ENCODE peak calls at places on chromosomes 1 and 21, in six cellular contexts. C, P, F, T, V and M are unnamed samples.

GRCh38 chr1:82260051-82260450 is 459.3 kb downstream of the ADGRL2 start:
- DNase-seq in C (no peak), P (no peak), F (no peak), T (no peak), V (no peak), M (no peak)

GRCh38 chr1:29248409-29248808 is 12.1 kb downstream of the PTPRU start:
- DNase-seq in C (no peak), P (no peak), F (no peak), T (no peak), V (no peak), M (no peak)

GRCh38 chr1:100354971-100355394 is 2.7 kb downstream of the CDC14A start:
- DNase-seq in C (peak; percentile 51), P (no peak), F (peak; percentile 66), T (peak; percentile 70), V (no peak), M (peak; percentile 35)

GRCh38 chr1:66143661-66144060 is 351.0 kb downstream of the PDE4B start:
- DNase-seq in C (no peak), P (no peak), F (no peak), T (no peak), V (no peak), M (no peak)

GRCh38 chr21:18245493-18245967 is 897 bp downstream of the CHODL start:
- DNase-seq in C (no peak), P (no peak), F (peak; percentile 39), T (peak; percentile 0), V (no peak), M (no peak)

GRCh38 chr1:226060976-226061792 is 1.3 kb upstream of the H3-3A start:
- DNase-seq in C (no peak), P (no peak), F (no peak), T (no peak), V (no peak), M (no peak)

GRCh38 chr1:17112496-17113236 is 6.6 kb downstream of the PADI2 start:
- DNase-seq in C (no peak), P (no peak), F (no peak), T (no peak), V (no peak), M (no peak)

GRCh38 chr21:21111309-21111920 is 113.2 kb downstream of the NCAM2 start:
- DNase-seq in C (no peak), P (no peak), F (no peak), T (no peak), V (no peak), M (no peak)

GRCh38 chr1:151508721-151509292 is 2.4 kb upstream of the CGN start:
- DNase-seq in C (peak; percentile 98), P (no peak), F (no peak), T (peak; percentile 23), V (no peak), M (no peak)

GRCh38 chr1:221435510-221435909 is 306.4 kb downstream of the DUSP10 start:
- DNase-seq in C (peak; percentile 46), P (no peak), F (peak; percentile 17), T (peak; percentile 62), V (no peak), M (peak; percentile 77)

GRCh38 chr1:156495401-156496140 is 5.0 kb downstream of the MEF2D start:
- DNase-seq in C (no peak), P (no peak), F (no peak), T (no peak), V (no peak), M (no peak)
- H4K20me1 ChIP-seq in C (no peaks in the 10 kb centered on the region), P (peaks cover 2% of the 10 kb centered on the region), F (peaks cover 76% of the 10 kb centered on the region), T (peaks cover 5% of the 10 kb centered on the region), V (no peaks in the 10 kb centered on the region), M (no peaks in the 10 kb centered on the region)

GRCh38 chr1:2001773-2002411 is 1.7 kb downstream of the CFAP74 start:
- DNase-seq in C (peak; percentile 22), P (no peak), F (no peak), T (no peak), V (no peak), M (no peak)

GRCh38 chr1:2000432-2000831 is 3.2 kb downstream of the CFAP74 start:
- DNase-seq in C (no peak), P (no peak), F (no peak), T (no peak), V (no peak), M (no peak)

GRCh38 chr1:2000850-2001249 is 2.7 kb downstream of the CFAP74 start:
- DNase-seq in C (no peak), P (no peak), F (no peak), T (no peak), V (no peak), M (no peak)

GRCh38 chr1:2004867-2005266 is 1.3 kb upstream of the CFAP74 start:
- DNase-seq in C (no peak), P (no peak), F (no peak), T (no peak), V (no peak), M (no peak)

GRCh38 chr1:2003564-2004131 is at the start of gene CFAP74:
- DNase-seq in C (peak; percentile 53), P (peak; percentile 56), F (peak; percentile 34), T (peak; percentile 54), V (no peak), M (no peak)
- TF ChIP-seq EZH2 in C (no peak), P (no peak), F (no peak), T (no peak), V (no peak), M (no peak)

GRCh38 chr1:244450597-244451538 is 841 bp downstream of the ADSS2 start:
- DNase-seq in C (no peak), P (no peak), F (peak; percentile 36), T (peak; percentile 77), V (no peak), M (peak; percentile 73)
- H3K9me3 ChIP-seq in C (no peaks in the 10 kb centered on the region), P (no peaks in the 10 kb centered on the region), F (no peaks in the 10 kb centered on the region), T (no peaks in the 10 kb centered on the region), V (no peaks in the 10 kb centered on the region), M (no peaks in the 10 kb centered on the region)

DNA sequence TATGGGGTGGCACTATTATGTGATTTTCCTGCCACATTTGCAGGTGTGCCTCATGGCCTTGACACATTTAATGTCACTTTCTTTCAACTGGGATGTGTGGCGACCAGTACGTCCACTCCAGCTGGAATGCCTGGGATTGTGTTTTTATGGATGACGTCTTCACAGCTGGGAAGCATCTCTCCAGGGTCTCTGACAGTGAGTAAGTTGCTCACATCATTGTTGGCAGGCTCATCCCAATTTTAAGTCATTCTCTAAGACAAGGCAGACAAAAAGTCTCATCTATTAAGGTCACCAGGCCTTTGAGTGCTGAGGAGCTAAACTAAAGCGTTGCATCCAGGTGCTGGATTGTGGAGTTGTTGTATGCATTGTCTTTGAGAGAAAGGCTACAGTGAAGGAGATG is 43.3 kb downstream of the RUNX1 start:
- DNase-seq in C (no peak), P (no peak), F (no peak), T (no peak), V (no peak), M (no peak)
- H4K20me1 ChIP-seq in C (no peaks in the 10 kb centered on the region), P (no peaks in the 10 kb centered on the region), F (no peaks in the 10 kb centered on the region), T (no peaks in the 10 kb centered on the region), V (no peaks in the 10 kb centered on the region), M (no peaks in the 10 kb centered on the region)

DNA sequence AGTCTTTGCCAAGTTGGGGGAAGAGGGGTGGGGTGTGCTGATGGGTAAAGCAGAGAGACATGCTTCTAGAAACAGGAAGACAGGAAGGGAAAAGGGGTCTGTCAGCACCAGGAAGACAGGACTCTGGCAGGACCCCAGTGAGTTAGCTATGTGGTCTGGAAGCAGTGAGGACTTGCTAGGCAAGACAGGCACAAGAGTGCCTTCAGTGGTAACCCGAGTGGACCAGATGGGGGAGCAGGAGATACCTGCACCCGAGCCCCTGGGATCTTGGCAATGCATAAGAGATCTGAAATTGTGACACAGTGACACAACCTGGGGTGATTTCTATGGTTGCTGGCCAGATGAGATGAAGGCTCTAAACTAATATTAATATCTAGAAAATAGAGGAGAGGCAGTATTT is 7.0 kb downstream of the TLR5 start:
- DNase-seq in C (no peak), P (no peak), F (no peak), T (no peak), V (no peak), M (no peak)
- TF ChIP-seq EZH2 in C (no peak), P (no peak), F (no peak), T (no peak), V (no peak), M (no peak)

GRCh38 chr1:108193333-108193732 is 6.8 kb downstream of the SLC25A24 start:
- DNase-seq in C (no peak), P (no peak), F (no peak), T (no peak), V (no peak), M (no peak)
- H3K9me3 ChIP-seq in C (no peaks in the 10 kb centered on the region), P (no peaks in the 10 kb centered on the region), F (peaks cover 5% of the 10 kb centered on the region), T (no peaks in the 10 kb centered on the region), V (no peaks in the 10 kb centered on the region), M (no peaks in the 10 kb centered on the region)